ENCODE peak calls at places on chromosomes 13 and 19, in eight cellular contexts. I, L, P, Y, J, U, T and K are unnamed samples.

GRCh38 chr13:42099962-42100675 is 51.7 kb downstream of the DGKH start:
- DNase-seq in I (no peak), L (no peak), P (no peak), Y (no peak), J (no peak), U (no peak), T (no peak), K (no peak)

GRCh38 chr13:25803626-25804025 is 248.2 kb downstream of the SHISA2 start:
- DNase-seq in I (no peak), L (no peak), P (no peak), Y (no peak), J (no peak), U (no peak), T (no peak), K (no peak)

GRCh38 chr19:15629003-15629880 is 11.5 kb upstream of the CYP4F3 start:
- DNase-seq in I (peak), L (peak), P (peak), Y (peak), J (peak), U (peak), T (peak), K (peak)

GRCh38 chr19:447816-448546 is 12.9 kb downstream of the SHC2 start:
- DNase-seq in I (peak), L (peak), P (no peak), Y (no peak), J (no peak), U (peak), T (no peak), K (no peak)

GRCh38 chr13:97976551-97977375 is 23.3 kb downstream of the IPO5 start:
- DNase-seq in I (peak), L (peak), P (peak), Y (no peak), J (no peak), U (peak), T (peak), K (no peak)

GRCh38 chr19:40762754-40763153 is 11.8 kb downstream of the SNRPA start:
- DNase-seq in I (no peak), L (no peak), P (no peak), Y (no peak), J (no peak), U (no peak), T (no peak), K (peak)

GRCh38 chr13:32001392-32001768 is 30.2 kb upstream of the FRY start:
- DNase-seq in I (no peak), L (no peak), P (no peak), Y (no peak), J (peak), U (peak), T (peak), K (peak)

GRCh38 chr19:50978772-50979390 is 4.8 kb downstream of the KLK7 start:
- DNase-seq in I (no peak), L (no peak), P (no peak), Y (no peak), J (no peak), U (no peak), T (no peak), K (no peak)

GRCh38 chr13:64591981-64592380 is 2638.2 kb downstream of the PCDH9 start:
- DNase-seq in I (no peak), L (no peak), P (no peak), Y (no peak), J (peak), U (no peak), T (no peak), K (no peak)

DNA sequence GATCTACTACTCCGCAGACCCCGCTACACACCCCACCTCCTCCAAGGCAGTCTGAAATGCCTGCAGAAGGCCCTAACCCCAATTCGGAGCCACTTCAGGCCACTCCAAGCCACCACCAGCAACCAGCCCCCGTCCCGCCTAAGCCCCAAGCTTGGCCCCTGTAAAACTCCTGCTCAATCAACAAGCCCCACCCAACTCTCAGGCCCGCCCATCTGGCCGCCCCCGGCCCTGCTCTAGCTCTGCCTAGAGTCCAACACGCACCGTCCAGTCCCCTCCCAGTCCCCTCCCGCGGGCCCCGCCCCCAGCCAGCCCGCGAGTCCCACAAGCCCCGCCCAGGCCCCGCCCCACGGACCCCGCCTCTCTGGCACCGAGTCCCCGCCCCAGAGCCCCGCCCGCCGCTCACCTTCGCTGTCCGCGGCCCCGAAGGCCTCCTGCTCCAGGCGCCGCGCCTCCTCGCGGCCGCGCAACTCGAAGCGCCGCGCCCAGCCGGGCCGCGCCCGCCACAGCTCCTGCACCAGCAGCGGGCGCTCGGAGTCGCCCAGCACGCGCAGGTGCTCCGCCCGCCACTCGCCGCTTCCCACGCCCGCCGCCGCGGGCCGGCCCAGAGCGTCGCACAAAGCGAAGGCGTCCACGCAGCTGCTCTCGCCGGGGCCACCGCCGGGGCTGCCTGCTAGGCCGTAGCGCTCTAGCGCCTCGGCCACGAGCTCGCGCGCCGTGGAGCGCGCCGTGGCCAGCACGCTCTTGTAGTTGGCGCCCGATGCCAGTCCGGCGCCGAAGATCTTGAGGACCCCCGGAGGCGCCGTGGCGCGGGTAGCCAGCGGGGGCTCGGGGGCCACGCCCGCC is 1.6 kb downstream of the RASIP1 start:
- DNase-seq in I (peak), L (peak), P (peak), Y (no peak), J (peak), U (peak), T (peak), K (peak)
- TF ChIP-seq CTCF in I (peak), L (peak), P (peak), Y (peak), J (no peak), U (peak), T (peak), K (no peak)

GRCh38 chr19:56710437-56710836 is 38.9 kb upstream of the ZNF835 start:
- DNase-seq in I (no peak), L (no peak), P (no peak), Y (no peak), J (no peak), U (no peak), T (no peak), K (no peak)
- TF ChIP-seq CTCF in I (no peak), L (no peak), P (no peak), Y (no peak), J (no peak), U (no peak), T (no peak), K (no peak)

GRCh38 chr13:113220877-113221276 is 11.5 kb downstream of the CUL4A start:
- DNase-seq in I (peak), L (peak), P (no peak), Y (no peak), J (peak), U (peak), T (no peak), K (peak)
- TF ChIP-seq CTCF in I (peak), L (no peak), P (no peak), Y (peak), J (peak), U (peak), T (no peak), K (peak)

DNA sequence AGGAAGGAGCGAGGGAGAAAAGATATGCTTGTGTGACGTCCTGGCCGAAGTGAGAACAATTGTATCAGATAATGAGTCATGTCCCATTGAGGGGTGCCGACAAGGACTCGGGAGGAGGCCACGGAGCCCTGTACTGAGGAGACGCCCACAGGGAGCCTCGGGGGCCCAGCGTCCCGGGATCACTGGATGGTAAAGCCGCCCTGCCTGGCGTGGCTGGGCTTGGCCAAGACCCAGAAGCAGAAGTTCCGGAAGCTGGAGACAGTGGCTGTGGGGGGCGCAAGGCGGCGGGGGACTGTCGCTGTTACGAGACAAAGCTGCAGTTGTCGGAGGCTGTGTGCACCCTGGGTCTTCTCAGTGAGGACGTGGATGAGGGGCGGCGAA is 54.2 kb downstream of the MCF2L start:
- DNase-seq in I (no peak), L (peak), P (no peak), Y (no peak), J (no peak), U (peak), T (no peak), K (no peak)
- TF ChIP-seq CTCF in I (no peak), L (no peak), P (no peak), Y (no peak), J (no peak), U (no peak), T (no peak), K (no peak)